ENCODE peak calls at places on chromosomes 5 and 9, in six cellular contexts. S is SK-N-SH, F is GM12878, J is K562, H is HepG2, O is H1. U is an unnamed sample.

GRCh38 chr5:146805099-146805498 is 73.5 kb downstream of the PPP2R2B start:
- DNase-seq in S (no peak), F (no peak), J (no peak), H (no peak), O (no peak), U (no peak)

GRCh38 chr5:139634028-139634325 is 14.2 kb upstream of the CXXC5 start:
- DNase-seq in S (no peak), F (no peak), J (no peak), H (no peak), O (no peak), U (no peak)

GRCh38 chr5:55868846-55869245 is 17.7 kb downstream of the IL31RA start:
- DNase-seq in S (no peak), F (no peak), J (peak; percentile 12), H (peak; percentile 19), O (no peak), U (no peak)

GRCh38 chr5:169300468-169301385 is at the start of gene SLIT3:
- DNase-seq in S (peak; percentile 90), F (no peak), J (peak; percentile 12), H (no peak), O (peak; percentile 76), U (no peak)

GRCh38 chr5:96254980-96255681 is 177.9 kb downstream of the PCSK1 start:
- DNase-seq in S (no peak), F (no peak), J (no peak), H (no peak), O (no peak), U (no peak)

GRCh38 chr9:37542895-37543294 is 33.3 kb downstream of the FBXO10 start:
- DNase-seq in S (no peak), F (no peak), J (no peak), H (no peak), O (no peak), U (no peak)

GRCh38 chr9:5813837-5814236 is 19.1 kb downstream of the ERMP1 start:
- DNase-seq in S (no peak), F (no peak), J (no peak), H (no peak), O (no peak), U (no peak)

GRCh38 chr9:90457386-90458080 is 185.1 kb downstream of the DIRAS2 start:
- DNase-seq in S (no peak), F (no peak), J (no peak), H (no peak), O (no peak), U (no peak)

GRCh38 chr9:2231831-2232230 is 216.7 kb downstream of the SMARCA2 start:
- DNase-seq in S (no peak), F (no peak), J (no peak), H (no peak), O (no peak), U (no peak)

GRCh38 chr9:108476574-108476973 is 379.2 kb downstream of the ACTL7B start:
- DNase-seq in S (no peak), F (no peak), J (no peak), H (no peak), O (no peak), U (no peak)

GRCh38 chr9:112233769-112234168 is 58.7 kb upstream of the SUSD1 start:
- DNase-seq in S (no peak), F (no peak), J (no peak), H (peak; percentile 18), O (no peak), U (peak; percentile 13)

GRCh38 chr9:99353408-99353807 is 131.3 kb downstream of the SEC61B start:
- DNase-seq in S (no peak), F (no peak), J (no peak), H (no peak), O (no peak), U (no peak)

GRCh38 chr5:130520211-130520610 is 615.9 kb downstream of the CHSY3 start:
- DNase-seq in S (no peak), F (no peak), J (no peak), H (no peak), O (no peak), U (no peak)

GRCh38 chr5:74130141-74130897 is 504.3 kb downstream of the ARHGEF28 start:
- DNase-seq in S (no peak), F (no peak), J (no peak), H (no peak), O (no peak), U (no peak)

GRCh38 chr5:74131256-74131655 is 505.3 kb downstream of the ARHGEF28 start:
- DNase-seq in S (no peak), F (no peak), J (no peak), H (no peak), O (no peak), U (no peak)

GRCh38 chr5:74124826-74125225 is 498.8 kb downstream of the ARHGEF28 start:
- DNase-seq in S (no peak), F (no peak), J (no peak), H (no peak), O (no peak), U (no peak)

GRCh38 chr5:74126294-74126693 is 500.3 kb downstream of the ARHGEF28 start:
- DNase-seq in S (no peak), F (no peak), J (no peak), H (no peak), O (no peak), U (no peak)

DNA sequence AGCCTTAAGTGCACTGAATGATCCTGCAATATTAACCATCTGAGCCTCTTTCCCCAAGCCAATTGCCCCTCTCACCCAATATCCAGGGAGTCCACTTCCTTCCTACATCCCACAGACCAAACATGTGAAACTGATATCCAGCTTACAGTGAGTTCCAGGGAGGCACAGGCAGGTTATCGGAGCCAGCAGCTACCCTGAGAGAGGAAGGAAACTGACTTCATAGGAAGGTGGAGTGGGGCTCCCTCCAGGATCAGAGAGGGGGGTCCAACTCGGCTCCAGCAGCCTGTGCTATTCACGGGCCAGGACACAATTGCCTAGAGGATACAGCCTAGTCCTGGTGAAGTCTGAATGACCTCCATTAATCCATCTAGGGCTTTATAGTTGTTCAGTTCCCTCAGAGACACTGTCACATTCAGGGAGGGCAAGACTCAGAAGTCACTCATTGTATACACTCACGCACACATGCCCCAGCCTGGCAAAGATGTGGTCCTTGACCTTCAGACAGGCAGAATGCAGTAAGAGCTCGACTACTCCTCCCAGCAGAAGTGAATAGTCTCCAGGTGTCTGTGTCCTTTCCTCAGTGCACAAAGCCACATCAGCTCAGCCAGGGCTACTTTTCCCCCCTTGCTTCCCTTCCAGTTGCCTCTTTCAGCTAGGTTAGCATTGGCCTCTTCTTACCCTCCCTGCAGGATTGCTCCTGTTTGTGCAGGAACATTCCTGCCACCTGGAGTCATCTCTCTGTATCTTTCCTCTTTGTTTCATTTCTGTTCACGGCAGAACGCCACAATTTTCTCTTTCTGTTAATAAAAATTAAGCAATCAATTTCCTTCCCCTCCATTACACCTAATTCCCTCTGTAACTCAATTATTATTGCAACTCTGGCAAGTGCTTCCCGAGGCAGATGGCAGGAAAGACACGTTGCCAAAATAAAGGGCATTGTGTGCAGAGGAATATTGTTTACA is 501.7 kb downstream of the ARHGEF28 start:
- DNase-seq in S (no peak), F (no peak), J (no peak), H (peak; percentile 4), O (no peak), U (no peak)
- TF ChIP-seq GABPA in S (no peak), F (no peak), J (no peak), H (no peak), O (no peak), U (no peak)

DNA sequence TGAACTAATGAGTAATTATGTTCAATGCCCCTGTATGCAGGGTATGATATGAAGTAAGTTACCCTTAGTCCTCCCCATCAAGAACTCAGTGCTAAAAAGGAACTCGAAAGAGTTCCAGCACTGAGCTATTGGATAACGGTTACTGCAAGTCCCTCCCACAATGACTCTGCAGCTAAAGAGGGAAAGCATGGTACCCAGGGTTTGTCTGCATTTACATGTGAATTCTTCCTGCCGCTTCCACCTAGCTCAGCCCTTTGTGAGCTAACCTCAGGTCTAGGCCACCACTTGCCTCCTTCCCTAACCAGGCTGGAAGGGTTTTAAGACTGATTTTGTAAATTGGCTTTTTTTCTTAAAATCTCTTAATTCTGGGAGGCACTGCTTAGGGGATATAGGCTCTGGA is 376.8 kb downstream of the EBF1 start:
- DNase-seq in S (no peak), F (no peak), J (no peak), H (no peak), O (no peak), U (no peak)
- H3K27ac ChIP-seq in S (no peak overlapping the region), F (no peak overlapping the region), J (no peak overlapping the region), H (no peak overlapping the region), O (no peak overlapping the region), U (no peak overlapping the region)

DNA sequence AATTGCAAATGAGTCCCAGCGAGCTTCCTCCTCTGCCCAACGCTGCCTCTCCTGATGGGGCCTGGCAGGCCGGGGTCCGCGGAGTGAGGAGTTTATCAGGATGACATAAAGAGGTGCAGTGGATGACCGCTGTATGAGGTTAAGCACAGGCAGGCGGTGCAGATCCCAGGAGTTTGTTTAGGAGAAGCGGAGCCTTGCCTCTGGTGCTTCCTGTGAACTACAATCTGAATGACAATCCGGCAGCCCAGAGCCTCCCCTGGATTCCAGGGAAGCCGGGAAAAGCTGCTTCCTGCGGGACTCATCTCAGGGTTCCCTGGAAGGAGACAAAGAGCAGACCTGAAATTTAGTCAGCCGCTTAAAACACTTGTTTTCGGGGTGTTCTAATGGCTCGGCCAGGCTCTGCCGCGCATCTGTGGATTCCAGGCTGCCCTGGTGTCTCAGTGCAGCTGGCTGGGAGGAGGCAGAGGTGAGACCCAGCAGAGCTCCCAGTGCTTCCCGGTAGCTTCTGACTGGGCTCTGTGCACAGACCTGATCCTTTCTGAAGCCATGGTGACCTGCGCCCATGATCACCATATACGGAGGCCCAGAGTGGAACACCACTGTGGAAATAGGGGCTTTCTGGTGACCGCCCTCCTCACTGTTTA is 69.9 kb upstream of the IRX4 start:
- DNase-seq in S (no peak), F (no peak), J (no peak), H (no peak), O (peak; percentile 68), U (no peak)
- TF ChIP-seq GABPA in S (no peak), F (no peak), J (no peak), H (no peak), O (peak; percentile 59), U (no peak)

GRCh38 chr5:961711-962240 is 46.8 kb upstream of the NKD2 start:
- DNase-seq in S (no peak), F (no peak), J (no peak), H (no peak), O (no peak), U (no peak)

GRCh38 chr5:962386-962785 is 46.2 kb upstream of the NKD2 start:
- DNase-seq in S (peak; percentile 20), F (no peak), J (no peak), H (no peak), O (no peak), U (no peak)

GRCh38 chr5:960551-960950 is 48.1 kb upstream of the NKD2 start:
- DNase-seq in S (peak; percentile 17), F (no peak), J (no peak), H (no peak), O (no peak), U (no peak)

GRCh38 chr5:959581-960531 is 48.7 kb upstream of the NKD2 start:
- DNase-seq in S (peak; percentile 29), F (no peak), J (no peak), H (no peak), O (no peak), U (no peak)

DNA sequence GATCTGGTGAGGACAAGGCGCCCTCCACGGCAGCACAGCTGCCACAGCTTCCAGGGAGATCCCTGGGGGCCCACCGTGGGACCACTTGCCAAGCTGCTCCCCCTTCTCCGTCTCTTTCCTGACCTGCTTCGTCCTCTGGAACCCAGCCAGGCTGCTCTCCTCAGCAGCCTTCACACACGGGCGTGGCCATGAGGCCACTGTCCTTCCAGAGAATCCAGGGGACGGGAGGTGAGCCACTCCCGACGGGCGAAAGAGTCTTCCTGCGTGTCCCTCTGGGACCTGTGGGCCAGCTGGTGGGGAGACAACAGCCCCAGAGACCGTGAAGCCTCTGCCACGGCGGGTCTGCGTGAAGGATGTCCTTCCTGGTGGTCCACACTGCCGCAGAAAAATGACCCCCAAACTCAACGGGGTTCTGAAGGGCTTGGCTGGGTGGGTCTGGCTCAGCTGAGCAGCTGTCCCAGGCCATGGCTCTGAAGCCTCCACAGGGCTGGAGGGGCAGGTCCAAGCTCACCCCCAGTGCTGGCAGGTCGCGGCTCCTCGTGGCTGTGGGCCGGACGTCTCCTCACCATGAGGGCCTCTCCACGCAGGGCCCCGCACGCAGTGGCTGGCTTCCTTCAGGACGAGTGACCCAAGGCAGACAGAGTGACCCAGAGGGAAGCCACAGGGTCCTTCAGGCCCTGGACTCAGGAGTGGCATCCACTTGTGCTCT is 47.4 kb upstream of the NKD2 start:
- DNase-seq in S (peak; percentile 19), F (no peak), J (no peak), H (no peak), O (no peak), U (no peak)
- H3K27ac ChIP-seq in S (no peak overlapping the region), F (no peak overlapping the region), J (no peak overlapping the region), H (no peak overlapping the region), O (no peak overlapping the region), U (no peak overlapping the region)